ENCODE peak calls at places on chromosomes 2 and 18, in four cellular contexts. M is heart right ventricle, H is aorta, X is retinal pigment epithelial cell. F is an unnamed sample.

GRCh38 chr18:59610546-59611140 is 86.6 kb downstream of the CCBE1 start:
- DNase-seq in M (no peak), H (no peak), X (no peak), F (no peak)

GRCh38 chr2:149146876-149147275 is 108.4 kb downstream of the LYPD6B start:
- DNase-seq in M (no peak), H (no peak), X (no peak), F (no peak)

GRCh38 chr2:227106845-227107759 is 56.9 kb downstream of the COL4A4 start:
- DNase-seq in X (peak), M (no peak), H (no peak), F (no peak)

GRCh38 chr2:71675296-71675695 is 221.9 kb downstream of the DYSF start:
- DNase-seq in X (no peak), M (no peak), H (no peak), F (no peak)

GRCh38 chr2:63891488-63892030 is 49.9 kb downstream of the UGP2 start:
- DNase-seq in H (no peak), M (no peak), X (no peak), F (no peak)

GRCh38 chr2:230575640-230576324 is 136.9 kb upstream of the CAB39 start:
- DNase-seq in M (no peak), H (no peak), X (no peak), F (no peak)

GRCh38 chr2:177852389-177852788 is 220.2 kb downstream of the PDE11A start:
- DNase-seq in X (no peak), M (no peak), H (no peak), F (no peak)

GRCh38 chr2:108933691-108934117 is 55.3 kb downstream of the EDAR start:
- DNase-seq in X (no peak), M (peak), H (no peak), F (no peak)

GRCh38 chr2:121839584-121839983 is 84.1 kb downstream of the TSN start:
- DNase-seq in M (no peak), X (no peak), H (no peak), F (no peak)

GRCh38 chr2:160482673-160483072 is 10.9 kb downstream of the RBMS1 start:
- DNase-seq in X (no peak), H (no peak), M (no peak), F (no peak)

GRCh38 chr2:235378261-235378660 is 115.6 kb upstream of the AGAP1 start:
- DNase-seq in M (no peak), X (no peak), H (no peak), F (no peak)

GRCh38 chr2:35973132-35973736 is 382.3 kb upstream of the CRIM1 start:
- DNase-seq in H (no peak), M (no peak), X (no peak), F (no peak)

GRCh38 chr2:172204309-172204708 is 101.6 kb upstream of the DLX2 start:
- DNase-seq in M (no peak), H (no peak), X (no peak), F (no peak)

GRCh38 chr2:66547113-66547512 is 112.2 kb downstream of the MEIS1 start:
- DNase-seq in M (no peak), H (no peak), X (no peak), F (no peak)

GRCh38 chr2:190862067-190862466 is 18.6 kb upstream of the GLS start:
- DNase-seq in M (no peak), H (no peak), X (no peak), F (no peak)

GRCh38 chr2:236363878-236364277 is 99.7 kb upstream of the ASB18 start:
- DNase-seq in H (no peak), X (no peak), M (no peak), F (no peak)

F was measured in posterior vena cava.